ENCODE peak calls at places on chromosomes 16 and 17, in five cellular contexts. G, L, T, H and A are unnamed samples.
A peak's percentile ranks its signal among the peaks of the same experiment; 100 is the strongest.

GRCh38 chr17:31499771-31500554 is 108.5 kb downstream of the RAB11FIP4 start:
- DNase-seq in G (peak; percentile 85), L (no peak), T (no peak), H (peak; percentile 22), A (no peak)

GRCh38 chr16:58024673-58025350 is 742 bp upstream of the MMP15 start:
- DNase-seq in G (peak; percentile 78), L (no peak), T (no peak), H (no peak), A (no peak)

GRCh38 chr17:37831492-37831891 is 86.6 kb upstream of the HNF1B start:
- DNase-seq in G (no peak), L (no peak), T (no peak), H (no peak), A (no peak)

GRCh38 chr17:30267625-30268024 is 24.1 kb downstream of the BLMH start:
- DNase-seq in G (no peak), L (no peak), T (no peak), H (no peak), A (no peak)

GRCh38 chr17:882827-883585 is 96.6 kb downstream of the NXN start:
- DNase-seq in G (no peak), L (no peak), T (no peak), H (peak; percentile 71), A (no peak)

GRCh38 chr17:238964-239259 is 57.5 kb upstream of the DOC2B start:
- DNase-seq in G (peak; percentile 51), L (no peak), T (no peak), H (no peak), A (no peak)

GRCh38 chr16:28876973-28877641 is 1.2 kb upstream of the ATP2A1 start:
- DNase-seq in G (no peak), L (no peak), T (no peak), H (no peak), A (no peak)

GRCh38 chr17:1638171-1638583 is 7.4 kb downstream of the SCARF1 start:
- DNase-seq in G (no peak), L (no peak), T (no peak), H (no peak), A (no peak)

GRCh38 chr16:70495425-70496182 is 27.8 kb downstream of the COG4 start:
- DNase-seq in G (no peak), L (no peak), T (no peak), H (no peak), A (no peak)

GRCh38 chr17:79243603-79243990 is 169.0 kb downstream of the ENGASE start:
- DNase-seq in G (no peak), L (no peak), T (no peak), H (no peak), A (no peak)

GRCh38 chr17:74525781-74526288 is 5.4 kb downstream of the CD300LB start:
- DNase-seq in G (no peak), L (no peak), T (no peak), H (no peak), A (no peak)

GRCh38 chr17:45341389-45342158 is 24.8 kb upstream of the MAP3K14 start:
- DNase-seq in G (peak; percentile 86), L (peak; percentile 63), T (no peak), H (peak; percentile 91), A (no peak)

GRCh38 chr16:49012961-49013726 is 268.5 kb downstream of the CBLN1 start:
- DNase-seq in G (no peak), L (no peak), T (no peak), H (no peak), A (no peak)

GRCh38 chr17:6796887-6797490 is 21.0 kb downstream of the FBXO39 start:
- DNase-seq in G (no peak), L (no peak), T (no peak), H (no peak), A (no peak)

GRCh38 chr16:85312642-85313540 is 200.6 kb upstream of the CIBAR2 start:
- DNase-seq in G (no peak), L (no peak), T (no peak), H (no peak), A (no peak)

GRCh38 chr16:29021471-29021870 is 36.6 kb downstream of the LAT start:
- DNase-seq in G (no peak), L (no peak), T (no peak), H (no peak), A (no peak)

GRCh38 chr16:22782299-22782698 is 31.7 kb upstream of the HS3ST2 start:
- DNase-seq in G (no peak), L (no peak), T (no peak), H (no peak), A (no peak)

GRCh38 chr16:31335431-31335830 is 19.5 kb upstream of the ITGAX start:
- DNase-seq in G (no peak), L (no peak), T (no peak), H (no peak), A (no peak)

GRCh38 chr17:67422887-67423286 is 45.8 kb downstream of the PITPNC1 start:
- DNase-seq in G (no peak), L (no peak), T (no peak), H (no peak), A (no peak)

GRCh38 chr17:37389160-37389559 is 13.4 kb downstream of the C17orf78 start:
- DNase-seq in G (no peak), L (no peak), T (no peak), H (no peak), A (no peak)

GRCh38 chr16:52741386-52741785 is 194.4 kb upstream of the TOX3 start:
- DNase-seq in G (no peak), L (no peak), T (no peak), H (no peak), A (no peak)

DNA sequence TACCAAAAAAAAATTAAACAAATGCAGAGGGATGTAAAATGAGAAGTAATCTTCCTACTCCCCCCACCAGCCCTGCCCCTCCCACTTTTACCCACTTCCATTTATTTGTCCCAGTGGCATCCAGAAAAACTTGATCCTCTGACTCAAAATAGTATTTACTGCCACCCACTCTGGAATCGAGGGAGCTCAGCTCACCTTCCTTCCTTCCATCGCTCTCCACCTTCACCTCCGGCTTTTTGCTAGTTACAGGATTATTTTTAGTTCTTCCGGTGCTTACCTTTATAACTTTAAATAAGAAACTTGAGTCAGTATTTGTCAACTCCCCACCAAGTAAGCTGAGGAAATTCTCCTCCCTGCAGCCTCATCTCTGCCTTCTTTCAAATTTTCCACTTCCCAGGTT is 94.9 kb downstream of the AMFR start:
- DNase-seq in G (no peak), L (no peak), T (no peak), H (no peak), A (no peak)
- H3K4me3 ChIP-seq in G (no peak overlapping the region), L (no peak overlapping the region), T (no peak overlapping the region), H (no peak overlapping the region), A (no peak overlapping the region)

GRCh38 chr17:9270921-9271320 is 249.6 kb downstream of the NTN1 start:
- DNase-seq in G (no peak), L (no peak), T (no peak), H (no peak), A (no peak)

GRCh38 chr17:9266031-9266680 is 244.8 kb downstream of the NTN1 start:
- DNase-seq in G (peak; percentile 83), L (no peak), T (no peak), H (no peak), A (no peak)

GRCh38 chr17:9266769-9267168 is 245.5 kb downstream of the NTN1 start:
- DNase-seq in G (no peak), L (no peak), T (no peak), H (no peak), A (no peak)

GRCh38 chr17:9269350-9270035 is 248.2 kb downstream of the NTN1 start:
- DNase-seq in G (no peak), L (no peak), T (no peak), H (no peak), A (no peak)

DNA sequence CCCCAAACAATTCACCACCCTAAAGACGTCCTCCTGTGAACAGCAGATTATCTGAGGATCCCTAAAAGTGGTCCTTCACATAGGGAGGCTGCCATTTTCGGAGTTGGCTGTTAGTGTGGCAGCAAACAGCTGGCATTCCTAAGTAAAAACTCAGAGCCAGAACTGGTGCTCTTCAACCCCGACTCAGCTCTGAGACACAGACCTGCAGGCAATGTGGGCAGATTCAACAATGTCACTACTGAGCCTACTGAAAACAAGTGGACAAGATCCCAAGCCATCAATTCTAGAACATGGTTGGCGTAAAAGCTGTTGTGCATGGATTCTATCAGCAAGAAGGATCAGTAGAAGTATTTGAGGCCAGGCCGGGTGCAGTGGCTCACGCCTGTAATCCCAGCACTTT is 247.2 kb downstream of the NTN1 start:
- DNase-seq in G (no peak), L (no peak), T (no peak), H (no peak), A (no peak)
- H3K4me3 ChIP-seq in G (no peak overlapping the region), L (no peak overlapping the region), T (no peak overlapping the region), H (no peak overlapping the region), A (no peak overlapping the region)

GRCh38 chr17:81717049-81717765 is 5.1 kb downstream of the SLC25A10 start:
- DNase-seq in G (peak; percentile 64), L (no peak), T (no peak), H (no peak), A (no peak)

GRCh38 chr17:81714412-81715106 is 2.5 kb downstream of the SLC25A10 start:
- DNase-seq in G (peak; percentile 68), L (no peak), T (no peak), H (no peak), A (no peak)

GRCh38 chr17:81716674-81716996 is 4.6 kb downstream of the SLC25A10 start:
- DNase-seq in G (peak; percentile 75), L (no peak), T (no peak), H (no peak), A (no peak)

GRCh38 chr17:81715107-81715871 is 3.2 kb downstream of the SLC25A10 start:
- DNase-seq in G (peak; percentile 70), L (no peak), T (no peak), H (no peak), A (no peak)

DNA sequence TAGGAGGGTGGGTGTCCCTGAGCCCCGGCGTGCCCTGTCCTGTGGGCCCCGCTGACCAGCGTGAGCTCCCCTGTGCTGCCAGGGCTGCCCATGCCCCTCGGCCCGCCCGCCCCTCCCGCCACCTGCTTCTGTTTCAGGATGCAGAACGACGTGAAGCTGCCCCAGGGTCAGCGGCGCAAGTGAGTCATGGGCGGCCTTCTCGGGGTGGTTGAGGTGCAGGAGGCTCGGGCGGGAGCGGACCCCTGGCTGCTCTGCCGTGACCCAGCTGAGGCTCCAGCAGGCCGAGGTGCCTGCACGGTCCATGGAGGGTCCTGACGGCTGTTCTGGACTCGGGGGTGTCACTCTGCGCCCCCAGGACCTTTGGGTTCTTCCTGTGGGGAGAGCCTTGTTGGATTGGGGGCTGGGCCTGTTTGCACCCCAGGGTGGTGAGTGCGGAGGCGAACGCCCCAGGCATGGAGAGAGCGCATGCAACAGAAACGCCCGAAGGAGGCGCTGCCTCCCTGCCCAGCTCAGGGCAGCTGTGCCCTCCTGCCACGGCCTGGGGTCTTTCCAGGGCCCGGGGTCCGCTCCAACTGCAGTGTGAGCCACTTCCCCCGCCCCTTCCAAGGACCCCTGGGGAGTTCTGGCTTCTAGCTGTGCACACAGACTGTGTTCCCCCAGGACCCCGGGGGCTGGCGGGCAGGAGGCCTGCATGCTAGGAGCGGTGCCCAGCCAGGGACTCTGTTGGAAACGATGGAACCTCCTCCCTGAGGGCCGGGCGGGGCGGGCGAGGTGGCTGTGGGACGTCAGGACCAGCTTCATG is 4.0 kb downstream of the SLC25A10 start:
- DNase-seq in G (peak; percentile 69), L (no peak), T (no peak), H (no peak), A (no peak)
- H3K4me3 ChIP-seq in G (no peak overlapping the region), L (no peak overlapping the region), T (no peak overlapping the region), H (no peak overlapping the region), A (no peak overlapping the region)

GRCh38 chr16:86727131-86727530 is 148.8 kb downstream of the FOXL1 start:
- DNase-seq in G (no peak), L (no peak), T (no peak), H (no peak), A (no peak)
- H3K4me3 ChIP-seq in G (no peak overlapping the region), L (no peak overlapping the region), T (no peak overlapping the region), H (no peak overlapping the region), A (no peak overlapping the region)

GRCh38 chr16:56605475-56605874 is 2.9 kb upstream of the MT2A start:
- DNase-seq in G (no peak), L (no peak), T (no peak), H (no peak), A (no peak)
- H3K4me3 ChIP-seq in G (no peak overlapping the region), L (no peak overlapping the region), T (no peak overlapping the region), H (no peak overlapping the region), A (no peak overlapping the region)